ENCODE peak calls at places on chromosome 1, in nine cellular contexts. K, Y, R, N, P, C, O, M and Q are unnamed samples.

GRCh38 chr1:187157115-187157514 is 328.4 kb downstream of the PLA2G4A start:
- DNase-seq in O (no peak), M (no peak), R (no peak), K (no peak), P (no peak), N (no peak), Y (no peak), C (no peak), Q (no peak)

GRCh38 chr1:94514095-94514727 is 27.3 kb downstream of the F3 start:
- DNase-seq in P (no peak), K (no peak), N (no peak), R (no peak), O (no peak), Y (no peak), C (peak; percentile 68), M (peak; percentile 56), Q (no peak)

GRCh38 chr1:75423136-75423535 is 187.8 kb downstream of the SLC44A5 start:
- DNase-seq in M (no peak), K (no peak), O (no peak), C (no peak), N (no peak), R (no peak), P (no peak), Y (no peak), Q (no peak)

GRCh38 chr1:232334811-232335210 is 295.1 kb downstream of the SIPA1L2 start:
- DNase-seq in M (no peak), R (no peak), K (no peak), Y (no peak), P (no peak), N (no peak), O (no peak), C (no peak), Q (no peak)

GRCh38 chr1:234845097-234845660 is 235.2 kb upstream of the IRF2BP2 start:
- DNase-seq in N (no peak), C (no peak), P (peak; percentile 60), M (peak; percentile 59), Y (peak; percentile 34), O (no peak), R (no peak), K (no peak), Q (no peak)

GRCh38 chr1:43636006-43636641 is 13.8 kb upstream of the KDM4A start:
- DNase-seq in P (no peak), Y (no peak), C (no peak), N (no peak), M (no peak), O (no peak), R (no peak), K (no peak), Q (no peak)

GRCh38 chr1:50139339-50139738 is 30.6 kb downstream of the ELAVL4 start:
- DNase-seq in O (no peak), K (no peak), Y (no peak), M (no peak), R (no peak), N (no peak), P (no peak), C (no peak), Q (no peak)

GRCh38 chr1:156848461-156849150 is 10.3 kb downstream of the INSRR start:
- DNase-seq in N (no peak), K (no peak), Y (peak; percentile 71), R (peak; percentile 71), C (peak; percentile 43), P (peak; percentile 49), O (no peak), M (peak; percentile 37), Q (no peak)

GRCh38 chr1:73065585-73065984 is 783.2 kb upstream of the NEGR1 start:
- DNase-seq in M (no peak), K (no peak), O (no peak), Y (no peak), N (no peak), R (no peak), C (no peak), P (no peak), Q (no peak)

GRCh38 chr1:201737350-201738060 is 91.5 kb upstream of the IPO9 start:
- DNase-seq in Y (no peak), R (no peak), P (peak; percentile 92), M (no peak), K (peak; percentile 57), O (peak; percentile 79), C (no peak), N (peak; percentile 92), Q (peak; percentile 67)

GRCh38 chr1:62590255-62590969 is 6.9 kb upstream of the ANGPTL3 start:
- DNase-seq in C (no peak), N (no peak), P (peak; percentile 20), R (no peak), O (no peak), Y (no peak), M (no peak), K (no peak), Q (no peak)

GRCh38 chr1:92169606-92170005 is 48.1 kb upstream of the C1orf146 start:
- DNase-seq in P (no peak), O (no peak), K (no peak), C (no peak), M (no peak), Y (no peak), N (no peak), R (no peak), Q (no peak)

GRCh38 chr1:52209429-52209828 is 67.5 kb downstream of the ZFYVE9 start:
- DNase-seq in P (no peak), K (no peak), R (no peak), M (no peak), N (no peak), O (no peak), Y (no peak), C (no peak), Q (no peak)

GRCh38 chr1:55402676-55403464 is 187.7 kb upstream of the USP24 start:
- DNase-seq in R (no peak), P (peak; percentile 77), Y (no peak), C (no peak), N (peak; percentile 72), K (no peak), M (no peak), O (peak; percentile 90), Q (no peak)

GRCh38 chr1:167533851-167534300 is 15.5 kb upstream of the CD247 start:
- DNase-seq in O (peak; percentile 62), N (peak; percentile 37), P (peak; percentile 18), C (peak; percentile 84), K (peak; percentile 58), Y (peak; percentile 71), R (peak; percentile 66), M (peak; percentile 75), Q (peak; percentile 67)

GRCh38 chr1:229153955-229154548 is 116.9 kb upstream of the RAB4A start:
- DNase-seq in Y (no peak), M (no peak), K (no peak), P (no peak), C (no peak), N (no peak), O (no peak), R (no peak), Q (no peak)
- H3K4me3 ChIP-seq in Y (no peak overlapping the region), M (no peak overlapping the region), K (no peak overlapping the region), P (no peak overlapping the region), C (no peak overlapping the region), N (no peak overlapping the region), O (no peak overlapping the region), R (no peak overlapping the region), Q (no peak overlapping the region)

DNA sequence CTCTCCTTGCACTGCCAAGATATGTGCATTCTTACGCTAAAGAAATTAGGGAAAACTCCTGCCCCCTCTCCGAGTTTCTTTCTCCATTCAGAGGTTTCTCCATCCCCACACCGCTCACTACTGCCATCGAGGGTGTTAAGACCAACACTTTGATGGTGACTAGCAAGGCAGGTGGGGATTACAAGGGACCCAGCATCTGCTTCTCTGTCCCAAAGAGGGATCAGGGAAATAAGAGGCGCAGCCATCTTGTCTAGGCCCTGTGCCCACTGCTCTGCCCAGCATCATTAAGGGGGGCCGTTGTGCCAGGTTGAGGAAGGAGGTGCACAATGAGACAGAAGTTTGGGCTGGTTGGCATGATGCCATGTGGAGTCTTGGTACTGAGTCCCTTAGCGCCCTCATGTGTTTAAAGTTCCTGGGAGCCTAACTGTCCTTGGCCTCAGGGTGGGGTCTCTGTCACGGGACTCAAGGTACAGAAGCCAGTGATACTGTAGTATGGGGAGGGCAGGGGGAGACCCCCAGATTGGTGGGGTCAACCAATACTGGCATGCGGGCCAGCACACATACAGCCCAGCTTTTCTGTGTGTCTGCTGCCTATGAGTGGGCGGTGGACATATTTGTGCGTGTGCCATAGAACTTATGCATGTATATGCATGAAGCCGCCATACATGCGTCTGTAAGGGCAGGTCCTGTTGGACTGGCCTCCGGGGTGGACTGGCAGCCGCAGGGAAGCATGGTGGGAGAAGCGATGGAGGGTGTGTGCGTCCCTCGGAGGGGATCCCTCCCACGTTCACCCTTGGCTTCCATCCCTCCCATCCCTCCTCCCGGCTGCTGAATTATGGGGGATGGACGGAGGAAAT is 5.5 kb downstream of the EFNA3 start:
- DNase-seq in Y (no peak), M (peak; percentile 62), P (no peak), R (no peak), K (no peak), C (peak; percentile 58), O (peak; percentile 59), N (peak; percentile 26), Q (peak; percentile 41)
- TF ChIP-seq CTCF in Y (no peak), M (peak; percentile 18), P (peak; percentile 25), R (no peak), K (no peak), C (no peak), O (peak; percentile 31), N (peak; percentile 30), Q (no peak)

DNA sequence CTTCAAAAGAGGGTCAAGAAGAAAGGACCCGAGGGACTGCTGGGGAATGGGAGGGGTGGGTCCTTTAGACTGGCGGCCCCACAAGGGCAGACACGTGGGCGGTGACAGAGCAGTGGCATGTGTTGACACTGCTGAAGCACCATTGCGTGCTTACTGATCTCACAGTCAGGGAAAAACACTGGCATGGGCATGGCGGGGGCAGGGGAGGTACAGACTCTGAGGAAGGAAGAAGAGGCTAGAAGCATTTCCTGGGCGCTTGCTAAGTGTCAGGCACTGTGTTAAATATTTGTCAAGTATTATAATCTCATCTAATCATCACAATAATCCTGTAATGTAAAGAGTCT is 165.7 kb upstream of the EDN2 start:
- DNase-seq in P (peak; percentile 30), K (peak; percentile 22), M (no peak), N (peak; percentile 61), O (peak; percentile 22), C (no peak), Y (no peak), R (peak; percentile 78), Q (no peak)
- H3K4me3 ChIP-seq in P (no peak overlapping the region), K (no peak overlapping the region), M (no peak overlapping the region), N (no peak overlapping the region), O (no peak overlapping the region), C (no peak overlapping the region), Y (no peak overlapping the region), R (no peak overlapping the region), Q (no peak overlapping the region)

GRCh38 chr1:21590116-21590905 is 78.8 kb downstream of the RAP1GAP start:
- DNase-seq in M (no peak), C (no peak), R (no peak), N (no peak), P (no peak), K (no peak), Y (no peak), O (no peak), Q (no peak)
- TF ChIP-seq CTCF in M (no peak), C (no peak), R (no peak), N (no peak), P (no peak), K (no peak), Y (no peak), O (no peak), Q (no peak)